ENCODE peak calls at places on chromosome 14, in eight cellular contexts. O, C, F, V, A, T, Q and S are unnamed samples.

GRCh38 chr14:94394594-94395305 is 6.3 kb upstream of the SERPINA1 start:
- DNase-seq in C (peak; percentile 50), Q (peak; percentile 76), O (peak; percentile 73), A (peak; percentile 31), V (peak; percentile 74), F (no peak), T (peak; percentile 95), S (peak; percentile 14)

GRCh38 chr14:101836131-101836530 is 74.6 kb downstream of the PPP2R5C start:
- DNase-seq in A (no peak), O (no peak), T (peak; percentile 27), C (peak; percentile 55), F (no peak), V (peak; percentile 69), Q (no peak), S (peak; percentile 7)

GRCh38 chr14:59904184-59904583 is 15.8 kb upstream of the LRRC9 start:
- DNase-seq in T (no peak), F (no peak), V (no peak), A (no peak), O (no peak), C (no peak), Q (no peak), S (no peak)

GRCh38 chr14:105531088-105531957 is 4.9 kb downstream of the TMEM121 start:
- DNase-seq in Q (no peak), C (no peak), A (peak; percentile 2), V (peak; percentile 55), T (no peak), F (peak; percentile 56), O (no peak), S (no peak)

GRCh38 chr14:66069830-66070541 is 416.2 kb upstream of the CCDC196 start:
- DNase-seq in T (no peak), O (no peak), A (no peak), Q (no peak), V (no peak), C (no peak), F (no peak), S (no peak)

GRCh38 chr14:105108516-105108864 is 43.3 kb upstream of the GPR132 start:
- DNase-seq in A (no peak), T (no peak), O (no peak), Q (no peak), C (no peak), V (no peak), F (no peak), S (no peak)

GRCh38 chr14:39739796-39740195 is 307.6 kb upstream of the FBXO33 start:
- DNase-seq in Q (peak; percentile 69), T (no peak), A (no peak), F (peak; percentile 52), O (no peak), C (no peak), V (no peak), S (no peak)

GRCh38 chr14:65042731-65043372 is 56.2 kb downstream of the FNTB start:
- DNase-seq in Q (peak; percentile 64), C (no peak), T (no peak), F (no peak), A (no peak), V (no peak), O (peak; percentile 30), S (no peak)

GRCh38 chr14:86712176-86712575 is 1182.2 kb downstream of the FLRT2 start:
- DNase-seq in O (no peak), Q (no peak), F (no peak), V (no peak), A (no peak), C (no peak), T (peak; percentile 9), S (no peak)

GRCh38 chr14:88424573-88424972 is 39.1 kb downstream of the SPATA7 start:
- DNase-seq in A (no peak), Q (no peak), C (no peak), O (no peak), F (no peak), V (no peak), T (no peak), S (no peak)

GRCh38 chr14:52332269-52332668 is 18.2 kb downstream of the PTGER2 start:
- DNase-seq in V (no peak), T (no peak), A (no peak), Q (no peak), C (no peak), F (no peak), O (no peak), S (no peak)

GRCh38 chr14:94164685-94165431 is 9.3 kb upstream of the PPP4R4 start:
- DNase-seq in T (no peak), A (no peak), O (no peak), V (no peak), C (no peak), F (no peak), Q (no peak), S (no peak)

GRCh38 chr14:55845963-55846851 is 266.2 kb downstream of the KTN1 start:
- DNase-seq in F (no peak), O (no peak), Q (no peak), C (no peak), T (no peak), V (no peak), A (no peak), S (no peak)

GRCh38 chr14:72717220-72717619 is 176.7 kb downstream of the DPF3 start:
- DNase-seq in T (no peak), A (no peak), C (no peak), F (no peak), Q (no peak), O (no peak), V (no peak), S (no peak)

GRCh38 chr14:44609201-44609600 is 102.1 kb upstream of the FSCB start:
- DNase-seq in C (no peak), Q (no peak), F (no peak), V (no peak), O (no peak), T (no peak), A (no peak), S (no peak)
- H3K4me3 ChIP-seq in C (no peak overlapping the region), Q (no peak overlapping the region), F (no peak overlapping the region), V (no peak overlapping the region), O (no peak overlapping the region), T (no peak overlapping the region), A (no peak overlapping the region), S (no peak overlapping the region)

DNA sequence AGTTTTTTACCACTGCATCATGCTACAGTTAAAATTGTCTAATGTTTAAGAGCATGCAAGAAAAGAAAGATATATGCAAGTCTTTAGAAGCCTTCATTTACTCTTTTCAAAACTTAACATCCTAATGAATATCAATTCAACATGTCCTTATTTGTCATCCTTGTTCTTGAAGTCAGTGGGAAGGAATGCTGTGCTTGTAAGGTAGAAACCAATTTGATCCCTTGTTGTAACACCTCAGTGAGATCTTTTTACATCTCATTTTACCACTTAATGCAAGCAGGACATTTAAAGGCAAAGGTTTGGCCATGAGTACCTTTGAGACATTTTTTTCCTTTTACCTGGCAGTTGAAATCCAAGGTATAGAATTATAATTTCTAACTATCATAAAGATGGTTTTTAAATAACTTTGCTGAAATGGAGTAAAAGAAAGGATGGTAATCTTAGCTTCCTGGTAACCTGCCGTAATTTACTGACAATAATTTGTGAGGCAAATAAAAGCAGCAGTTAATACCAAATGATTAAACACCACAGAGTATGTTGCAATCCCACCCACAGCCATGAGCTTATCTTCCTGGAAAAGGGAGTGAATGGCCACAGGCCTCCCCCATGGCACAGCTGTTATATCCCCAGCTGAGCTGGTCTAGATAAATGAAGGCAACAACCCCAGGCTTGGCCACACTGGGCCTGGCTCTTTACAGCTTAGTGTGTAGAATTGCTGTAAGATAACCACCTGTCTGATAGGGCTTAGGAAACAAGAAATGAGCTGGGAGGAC is 33.2 kb upstream of the STRN3 start:
- DNase-seq in Q (no peak), V (no peak), O (peak; percentile 85), A (peak; percentile 60), F (peak; percentile 61), T (peak; percentile 97), C (no peak), S (peak; percentile 80)
- H3K27ac ChIP-seq in Q (no peak overlapping the region), V (no peak overlapping the region), O (no peak overlapping the region), A (peak overlapping the region; percentile 71), F (peak overlapping the region; percentile 20), T (no peak overlapping the region), C (no peak overlapping the region), S (peak overlapping the region; percentile 2)

GRCh38 chr14:54500744-54501143 is 9.0 kb upstream of the CGRRF1 start:
- DNase-seq in C (no peak), A (no peak), F (no peak), V (no peak), O (no peak), Q (no peak), T (no peak), S (no peak)

GRCh38 chr14:54498579-54498978 is 9.8 kb upstream of the GMFB start:
- DNase-seq in Q (no peak), T (no peak), V (no peak), O (no peak), F (no peak), A (no peak), C (no peak), S (no peak)

GRCh38 chr14:54502602-54503001 is 7.1 kb upstream of the CGRRF1 start:
- DNase-seq in F (no peak), A (no peak), O (no peak), C (no peak), V (no peak), Q (no peak), T (peak; percentile 40), S (no peak)

GRCh38 chr14:54501423-54501822 is 8.3 kb upstream of the CGRRF1 start:
- DNase-seq in A (no peak), O (no peak), C (no peak), V (no peak), F (no peak), T (no peak), Q (no peak), S (no peak)

DNA sequence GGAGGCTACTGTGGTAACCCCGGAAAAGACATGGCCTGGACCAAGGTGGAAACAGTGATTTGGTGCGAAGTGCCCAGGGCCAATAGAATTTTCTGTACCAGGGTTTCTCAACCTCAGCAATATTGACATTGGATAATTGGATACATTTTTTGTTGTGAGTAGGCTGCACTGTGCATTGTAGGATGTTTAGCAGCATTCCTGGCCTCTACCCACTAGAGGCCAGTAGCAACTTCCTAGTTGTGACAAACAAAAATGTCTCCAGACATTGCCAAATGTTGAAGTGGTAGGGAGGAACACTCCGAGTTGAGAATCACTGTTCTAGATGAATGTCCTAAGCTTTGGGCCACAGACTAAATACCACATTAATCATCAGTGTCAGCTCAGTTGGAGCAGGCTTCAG is 6.2 kb upstream of the CGRRF1 start:
- DNase-seq in F (no peak), Q (no peak), T (peak; percentile 65), C (no peak), O (no peak), A (peak; percentile 23), V (no peak), S (peak; percentile 46)
- TF ChIP-seq CTCF in F (no peak), Q (no peak), T (peak; percentile 52), C (no peak), O (peak; percentile 15), A (peak; percentile 38), V (no peak), S (peak; percentile 63)

DNA sequence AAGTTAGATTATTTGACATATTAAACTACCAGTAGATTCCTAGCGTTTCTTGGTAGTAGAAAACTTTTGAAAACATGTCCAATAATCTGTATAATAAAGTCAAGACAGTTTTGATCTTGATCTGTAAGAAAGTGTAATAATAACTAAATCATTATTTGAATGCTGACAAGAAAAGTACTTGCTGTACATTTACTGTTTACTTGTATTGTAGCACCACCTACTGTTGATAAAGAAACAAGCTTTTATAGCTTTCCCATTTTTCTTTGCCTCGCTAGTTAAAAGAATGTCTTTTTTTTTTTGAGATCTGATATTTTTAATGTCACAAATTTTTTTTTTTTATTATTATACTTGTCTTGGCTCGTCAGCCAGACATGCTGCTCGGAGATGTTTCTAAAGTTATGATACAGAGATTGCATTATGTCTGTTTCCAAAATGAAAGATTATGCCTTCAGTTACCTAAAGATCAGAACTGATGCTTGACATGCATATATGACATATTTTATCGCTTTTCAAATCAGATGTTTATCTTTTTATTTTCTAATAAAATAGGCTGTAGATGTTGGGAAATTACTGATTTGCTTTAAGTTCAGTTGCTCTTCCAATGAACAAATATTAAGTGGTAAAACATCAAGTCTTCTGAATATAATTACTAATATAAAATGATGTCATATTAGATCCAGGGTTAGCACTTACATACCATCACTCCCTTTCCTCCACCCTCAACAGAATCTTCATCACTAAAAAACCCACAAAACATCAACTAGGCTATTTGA is 140.5 kb downstream of the AKAP6 start:
- DNase-seq in O (no peak), T (peak; percentile 77), Q (no peak), A (peak; percentile 49), C (no peak), V (no peak), F (no peak), S (no peak)
- H3K4me3 ChIP-seq in O (no peak overlapping the region), T (no peak overlapping the region), Q (no peak overlapping the region), A (no peak overlapping the region), C (no peak overlapping the region), V (no peak overlapping the region), F (no peak overlapping the region), S (no peak overlapping the region)